ENCODE peak calls at places on chromosomes 7 and 10, in five cellular contexts. Z is activated T-helper 1 cell treated with anti-CD3 and anti-CD28 coated beads, Interleukin-12 subunit alpha, Interleukin-12 subunit beta, Interleukin-2, Interleukin-4 antibody, amounts not matched to agents 30 ng/mL and 10 ng/mL and 1 ng/mL, durations not matched to agents 14 hours and 24 hours and 36 hours; R is iris pigment epithelial cell; K is ACHN; N is stimulated activated CD8-positive, alpha-beta memory T cell treated with anti-CD3 and anti-CD28 coated beads, Interleukin-4, amount 100 ng/mL, for 4 hours. W is an unnamed sample.

GRCh38 chr7:45084336-45084735 is 4.4 kb downstream of the NACAD start:
- DNase-seq in K (no peak), N (no peak), Z (no peak), R (no peak), W (no peak)

GRCh38 chr7:142866361-142867096 is 11.7 kb downstream of the EPHB6 start:
- DNase-seq in Z (no peak), N (no peak), R (peak), K (peak), W (no peak)

GRCh38 chr10:76899490-76899889 is 738.1 kb downstream of the KCNMA1 start:
- DNase-seq in N (no peak), Z (no peak), K (peak), R (no peak), W (no peak)

GRCh38 chr7:36742911-36743775 is 18.8 kb upstream of the AOAH start:
- DNase-seq in K (no peak), Z (no peak), R (no peak), N (no peak), W (no peak)

GRCh38 chr7:108570146-108570755 is 577 bp downstream of the DNAJB9 start:
- DNase-seq in Z (peak), R (peak), N (no peak), K (peak), W (no peak)

GRCh38 chr7:45223728-45224630 is 66.4 kb downstream of the RAMP3 start:
- DNase-seq in Z (no peak), R (no peak), N (no peak), K (no peak), W (no peak)

GRCh38 chr10:31413325-31413724 is 94.3 kb downstream of the ZEB1 start:
- DNase-seq in K (no peak), R (peak), Z (no peak), N (no peak), W (no peak)

GRCh38 chr10:91629715-91630549 is 2.9 kb downstream of the PPP1R3C start:
- DNase-seq in N (no peak), Z (no peak), K (no peak), R (no peak), W (no peak)

GRCh38 chr7:110539216-110539615 is 551.7 kb upstream of the LRRN3 start:
- DNase-seq in N (no peak), Z (no peak), R (peak), K (no peak), W (no peak)

GRCh38 chr10:129021597-129022304 is 445.3 kb upstream of the MGMT start:
- DNase-seq in R (no peak), K (no peak), Z (no peak), N (no peak), W (no peak)

GRCh38 chr7:127940365-127941160 is 90.7 kb downstream of the LRRC4 start:
- DNase-seq in Z (no peak), R (peak), N (no peak), K (no peak), W (no peak)

GRCh38 chr10:60399343-60399742 is 9.7 kb upstream of the ANK3 start:
- DNase-seq in Z (no peak), R (no peak), K (no peak), N (no peak), W (no peak)

GRCh38 chr7:157612664-157613561 is 276.1 kb downstream of the DNAJB6 start:
- DNase-seq in K (no peak), Z (peak), R (peak), N (peak), W (peak)

GRCh38 chr10:133025558-133026090 is 62.1 kb upstream of the ADGRA1 start:
- DNase-seq in K (no peak), Z (no peak), N (no peak), R (no peak), W (no peak)

GRCh38 chr10:43209651-43210141 is 57.2 kb downstream of the RASGEF1A start:
- DNase-seq in R (no peak), N (no peak), Z (no peak), K (no peak), W (no peak)

GRCh38 chr10:3272300-3272699 is 99.7 kb upstream of the PITRM1 start:
- DNase-seq in K (no peak), R (no peak), Z (no peak), N (no peak), W (no peak)

GRCh38 chr10:59655309-59655708 is 54.3 kb downstream of the SLC16A9 start:
- DNase-seq in Z (no peak), K (no peak), N (no peak), R (peak), W (no peak)

GRCh38 chr10:125094826-125095225 is 65.5 kb downstream of the CTBP2 start:
- DNase-seq in K (no peak), Z (no peak), N (no peak), R (no peak), W (no peak)

GRCh38 chr10:24958701-24959392 is 6.4 kb upstream of the PRTFDC1 start:
- DNase-seq in N (no peak), K (no peak), Z (no peak), R (peak), W (no peak)

GRCh38 chr10:22615819-22616499 is 98.4 kb downstream of the PIP4K2A start:
- DNase-seq in Z (no peak), K (peak), R (peak), N (no peak), W (no peak)

GRCh38 chr7:92680458-92680857 is 90.3 kb upstream of the FAM133B start:
- DNase-seq in N (no peak), K (peak), R (peak), Z (no peak), W (no peak)

GRCh38 chr10:79072041-79072441 is 3.3 kb downstream of the ZMIZ1 start:
- DNase-seq in N (no peak), Z (no peak), K (no peak), R (no peak), W (no peak)

GRCh38 chr7:36191292-36191920 is 38.4 kb downstream of the EEPD1 start:
- DNase-seq in N (no peak), K (no peak), Z (no peak), R (no peak), W (no peak)

GRCh38 chr7:157228864-157229422 is 90.2 kb downstream of the UBE3C start:
- DNase-seq in N (no peak), Z (peak), K (peak), R (peak), W (no peak)

GRCh38 chr10:132508497-132509443 is 28.8 kb upstream of the INPP5A start:
- DNase-seq in N (no peak), Z (no peak), K (no peak), R (no peak), W (no peak)

GRCh38 chr10:74039561-74040145 is 41.7 kb downstream of the VCL start:
- DNase-seq in R (peak), Z (no peak), N (no peak), K (no peak), W (no peak)

GRCh38 chr10:13820591-13821377 is 234.0 kb downstream of the PRPF18 start:
- DNase-seq in N (no peak), Z (no peak), K (no peak), R (no peak), W (no peak)

GRCh38 chr10:112969131-112969530 is 19.1 kb downstream of the TCF7L2 start:
- DNase-seq in K (no peak), Z (no peak), N (no peak), R (no peak), W (no peak)